ENCODE peak calls at places on chromosomes 5 and 9, in five cellular contexts. R is mucosa of gallbladder; T is epithelial cell of esophagus; D is stimulated activated CD4-positive, alpha-beta T cell treated with anti-CD3 and anti-CD28 coated beads, Interleukin-12 subunit alpha, Interleukin-12 subunit beta, amount 100 ng/mL, for 48 hours; F is CD4-positive, alpha-beta T cell. E is an unnamed sample.

GRCh38 chr9:68709291-68709970 is 4.4 kb downstream of the PIP5K1B start:
- DNase-seq in R (no peak), T (no peak), D (no peak), F (no peak), E (no peak)

GRCh38 chr5:32833621-32834102 is 122.5 kb downstream of the NPR3 start:
- DNase-seq in R (no peak), T (no peak), D (no peak), F (no peak), E (no peak)

GRCh38 chr5:180739271-180739670 is 587 bp downstream of the OR2Y1 start:
- DNase-seq in R (no peak), T (peak; percentile 9), D (no peak), F (no peak), E (no peak)

GRCh38 chr5:7886849-7887460 is 18.0 kb downstream of the MTRR start:
- DNase-seq in R (no peak), T (peak; percentile 36), D (no peak), F (no peak), E (peak; percentile 19)

GRCh38 chr5:10248378-10249260 is 1.1 kb downstream of the ATPSCKMT start:
- DNase-seq in R (no peak), T (no peak), D (no peak), F (no peak), E (no peak)

GRCh38 chr9:68931821-68932220 is 82.1 kb downstream of the PRKACG start:
- DNase-seq in R (no peak), T (no peak), D (no peak), F (no peak), E (no peak)

GRCh38 chr9:137301086-137301947 is 754 bp downstream of the NRARP start:
- DNase-seq in R (no peak), T (peak; percentile 62), D (no peak), F (no peak), E (no peak)

GRCh38 chr5:32942225-32942989 is 231.3 kb downstream of the NPR3 start:
- DNase-seq in R (no peak), T (peak; percentile 55), D (no peak), F (no peak), E (no peak)

E was measured in hepatic stellate cell.